ENCODE peak calls at places on chromosomes 13 and 19, in four cellular contexts. C is mesendoderm, W is H1, Q is H9. M is an unnamed sample.
A peak's percentile ranks its signal among the peaks of the same experiment; 100 is the strongest.

GRCh38 chr19:32238076-32238475 is 107.3 kb upstream of the ZNF507 start:
- DNase-seq in C (no peak), Q (no peak), W (no peak), M (no peak)

GRCh38 chr19:35734273-35734672 is 8.0 kb downstream of the IGFLR1 start:
- DNase-seq in W (no peak), Q (no peak), C (no peak), M (no peak)

GRCh38 chr19:2237051-2237868 is 636 bp downstream of the SF3A2 start:
- DNase-seq in W (no peak), Q (no peak), C (no peak), M (no peak)

GRCh38 chr13:75372517-75372916 is 109.5 kb downstream of the TBC1D4 start:
- DNase-seq in Q (no peak), W (no peak), C (peak; percentile 58), M (peak; percentile 62)

GRCh38 chr19:36079389-36079788 is 24.7 kb downstream of the WDR62 start:
- DNase-seq in C (no peak), W (no peak), Q (no peak), M (no peak)

GRCh38 chr13:27257233-27257568 is 5.8 kb downstream of the RPL21 start:
- DNase-seq in C (no peak), Q (no peak), W (no peak), M (no peak)

GRCh38 chr13:46899801-46900200 is 2.9 kb upstream of the HTR2A start:
- DNase-seq in C (no peak), W (no peak), Q (no peak), M (no peak)

GRCh38 chr13:31920301-31920818 is 111.2 kb upstream of the FRY start:
- DNase-seq in W (no peak), C (no peak), Q (no peak), M (no peak)

GRCh38 chr13:113930711-113931637 is 42.9 kb downstream of the C13orf46 start:
- DNase-seq in W (no peak), Q (peak; percentile 21), C (no peak), M (no peak)

GRCh38 chr19:11506101-11506555 is 489 bp upstream of the ZNF653 start:
- DNase-seq in Q (no peak), W (no peak), C (no peak), M (no peak)

GRCh38 chr13:36038785-36039415 is 92.3 kb downstream of the DCLK1 start:
- DNase-seq in Q (no peak), C (no peak), W (no peak), M (no peak)

GRCh38 chr13:113938246-113938645 is 35.6 kb downstream of the C13orf46 start:
- DNase-seq in C (no peak), Q (no peak), W (no peak), M (no peak)

GRCh38 chr13:113724780-113725315 is 34.2 kb upstream of the TMEM255B start:
- DNase-seq in C (peak; percentile 76), Q (peak; percentile 86), W (no peak), M (peak; percentile 23)

GRCh38 chr19:12656899-12657571 is 9.5 kb downstream of the MAN2B1 start:
- DNase-seq in Q (peak; percentile 97), C (peak; percentile 77), W (peak; percentile 91), M (no peak)

GRCh38 chr13:99782669-99783068 is 188.9 kb downstream of the ZIC5 start:
- DNase-seq in Q (no peak), C (no peak), W (no peak), M (no peak)

GRCh38 chr19:37692956-37693660 is 26.5 kb downstream of the ZNF607 start:
- DNase-seq in Q (no peak), C (no peak), W (no peak), M (no peak)

GRCh38 chr19:7672522-7672921 is 3.7 kb downstream of the RETN start:
- DNase-seq in Q (no peak), C (no peak), W (no peak), M (no peak)

GRCh38 chr13:43273362-43273761 is 250.0 kb downstream of the DNAJC15 start:
- DNase-seq in Q (no peak), C (no peak), W (no peak), M (peak; percentile 59)

GRCh38 chr13:101305981-101306411 is 110.3 kb downstream of the NALCN start:
- DNase-seq in Q (no peak), W (no peak), C (peak; percentile 38), M (no peak)

GRCh38 chr19:16888629-16889371 is at the start of gene F2RL3:
- DNase-seq in Q (no peak), C (no peak), W (no peak), M (peak; percentile 22)

GRCh38 chr13:45398862-45399261 is 19.3 kb downstream of the SLC25A30 start:
- DNase-seq in C (no peak), Q (no peak), W (no peak), M (no peak)

GRCh38 chr19:5890099-5890498 is 13.5 kb downstream of the NDUFA11 start:
- DNase-seq in C (no peak), W (no peak), Q (no peak), M (no peak)

GRCh38 chr13:19181621-19182485 is at the start of gene TUBA3C:
- DNase-seq in W (no peak), C (no peak), Q (no peak), M (no peak)

GRCh38 chr19:29685326-29685725 is 20.1 kb downstream of the PLEKHF1 start:
- DNase-seq in Q (no peak), C (no peak), W (no peak), M (no peak)

GRCh38 chr13:63297162-63297561 is 1881.5 kb upstream of the PCDH20 start:
- DNase-seq in C (no peak), Q (no peak), W (no peak), M (no peak)

GRCh38 chr13:109593230-109593629 is 193.2 kb downstream of the IRS2 start:
- DNase-seq in Q (no peak), C (no peak), W (no peak), M (no peak)
- H4K5ac ChIP-seq in Q (no peak overlapping the region), C (no peak overlapping the region), W (no peak overlapping the region), M (no peak overlapping the region)

GRCh38 chr13:95337597-95337996 is 36.3 kb upstream of the ABCC4 start:
- DNase-seq in W (no peak), C (no peak), Q (no peak), M (no peak)
- H4K5ac ChIP-seq in W (no peak overlapping the region), C (no peak overlapping the region), Q (no peak overlapping the region), M (no peak overlapping the region)

GRCh38 chr13:39522329-39522728 is 80.7 kb downstream of the LHFPL6 start:
- DNase-seq in Q (no peak), W (no peak), C (no peak), M (no peak)
- H4K5ac ChIP-seq in Q (no peak overlapping the region), W (no peak overlapping the region), C (no peak overlapping the region), M (no peak overlapping the region)

GRCh38 chr13:111117289-111117688 is 2.2 kb downstream of the ARHGEF7 start:
- DNase-seq in Q (no peak), C (no peak), W (no peak), M (no peak)
- H4K5ac ChIP-seq in Q (no peak overlapping the region), C (no peak overlapping the region), W (no peak overlapping the region), M (no peak overlapping the region)

GRCh38 chr19:39499082-39499642 is 415 bp downstream of the DLL3 start:
- DNase-seq in Q (peak; percentile 57), C (peak; percentile 35), W (no peak), M (no peak)
- H4K5ac ChIP-seq in Q (no peak overlapping the region), C (no peak overlapping the region), W (no peak overlapping the region), M (no peak overlapping the region)